ENCODE peak calls at places on chromosomes 2 and 18, in six cellular contexts. One of them, this sample, is unnamed.

GRCh38 chr2:143674055-143674454 is 544.8 kb downstream of the ARHGAP15 start:
- DNase-seq in AG04449: no peak
- DNase-seq in tibial nerve: no peak
- DNase-seq in body of pancreas: no peak
- DNase-seq in right atrium auricular region: no peak
- DNase-seq in choroid plexus epithelial cell: no peak
- DNase-seq in this sample: no peak

GRCh38 chr2:20668871-20669475 is 2.0 kb downstream of the GDF7 start:
- DNase-seq in AG04449: no peak
- DNase-seq in tibial nerve: no peak
- DNase-seq in body of pancreas: no peak
- DNase-seq in right atrium auricular region: no peak
- DNase-seq in choroid plexus epithelial cell: no peak
- DNase-seq in this sample: no peak

GRCh38 chr2:227414846-227415245 is 27.1 kb upstream of the SCYGR1 start:
- DNase-seq in AG04449: no peak
- DNase-seq in tibial nerve: no peak
- DNase-seq in body of pancreas: no peak
- DNase-seq in right atrium auricular region: peak
- DNase-seq in choroid plexus epithelial cell: peak
- DNase-seq in this sample: peak

GRCh38 chr2:167127135-167127534 is 238.9 kb downstream of the XIRP2 start:
- DNase-seq in AG04449: no peak
- DNase-seq in tibial nerve: peak
- DNase-seq in body of pancreas: no peak
- DNase-seq in right atrium auricular region: no peak
- DNase-seq in choroid plexus epithelial cell: peak
- DNase-seq in this sample: peak

GRCh38 chr2:36357506-36358316 is 2.1 kb downstream of the CRIM1 start:
- DNase-seq in AG04449: no peak
- DNase-seq in tibial nerve: peak
- DNase-seq in body of pancreas: no peak
- DNase-seq in right atrium auricular region: no peak
- DNase-seq in choroid plexus epithelial cell: peak
- DNase-seq in this sample: peak

GRCh38 chr2:40386177-40386576 is 65.7 kb downstream of the SLC8A1 start:
- DNase-seq in AG04449: no peak
- DNase-seq in tibial nerve: no peak
- DNase-seq in body of pancreas: no peak
- DNase-seq in right atrium auricular region: no peak
- DNase-seq in choroid plexus epithelial cell: no peak
- DNase-seq in this sample: no peak

GRCh38 chr18:74778191-74778847 is 180.6 kb downstream of the ZNF407 start:
- DNase-seq in AG04449: no peak
- DNase-seq in tibial nerve: no peak
- DNase-seq in body of pancreas: no peak
- DNase-seq in right atrium auricular region: no peak
- DNase-seq in choroid plexus epithelial cell: peak
- DNase-seq in this sample: peak

GRCh38 chr2:73985318-73986084 is 791 bp downstream of the TET3 start:
- DNase-seq in AG04449: no peak
- DNase-seq in tibial nerve: peak
- DNase-seq in body of pancreas: peak
- DNase-seq in right atrium auricular region: no peak
- DNase-seq in choroid plexus epithelial cell: no peak
- DNase-seq in this sample: no peak

GRCh38 chr2:216339456-216340279 is 32.6 kb downstream of the MARCHF4 start:
- DNase-seq in AG04449: no peak
- DNase-seq in tibial nerve: no peak
- DNase-seq in body of pancreas: no peak
- DNase-seq in right atrium auricular region: no peak
- DNase-seq in choroid plexus epithelial cell: peak
- DNase-seq in this sample: peak

GRCh38 chr2:235468978-235469694 is 24.7 kb upstream of the AGAP1 start:
- DNase-seq in AG04449: peak
- DNase-seq in tibial nerve: peak
- DNase-seq in body of pancreas: peak
- DNase-seq in right atrium auricular region: peak
- DNase-seq in choroid plexus epithelial cell: peak
- DNase-seq in this sample: peak

GRCh38 chr2:11343626-11344341 is 652 bp downstream of the ROCK2 start:
- DNase-seq in AG04449: no peak
- DNase-seq in tibial nerve: peak
- DNase-seq in body of pancreas: peak
- DNase-seq in right atrium auricular region: no peak
- DNase-seq in choroid plexus epithelial cell: no peak
- DNase-seq in this sample: peak

GRCh38 chr2:199356412-199356811 is 101.3 kb downstream of the SATB2 start:
- DNase-seq in AG04449: no peak
- DNase-seq in tibial nerve: no peak
- DNase-seq in body of pancreas: no peak
- DNase-seq in right atrium auricular region: no peak
- DNase-seq in choroid plexus epithelial cell: no peak
- DNase-seq in this sample: no peak

GRCh38 chr2:69278366-69278765 is 108.7 kb downstream of the GFPT1 start:
- DNase-seq in AG04449: no peak
- DNase-seq in tibial nerve: no peak
- DNase-seq in body of pancreas: no peak
- DNase-seq in right atrium auricular region: no peak
- DNase-seq in choroid plexus epithelial cell: peak
- DNase-seq in this sample: no peak

GRCh38 chr2:25257931-25258771 is 83.6 kb downstream of the DNMT3A start:
- DNase-seq in AG04449: no peak
- DNase-seq in tibial nerve: no peak
- DNase-seq in body of pancreas: no peak
- DNase-seq in right atrium auricular region: no peak
- DNase-seq in choroid plexus epithelial cell: no peak
- DNase-seq in this sample: no peak

GRCh38 chr2:30224147-30224546 is 7.2 kb upstream of the LBH start:
- DNase-seq in AG04449: no peak
- DNase-seq in tibial nerve: no peak
- DNase-seq in body of pancreas: no peak
- DNase-seq in right atrium auricular region: peak
- DNase-seq in choroid plexus epithelial cell: no peak
- DNase-seq in this sample: no peak

GRCh38 chr2:223046470-223047053 is 5.4 kb upstream of the KCNE4 start:
- DNase-seq in AG04449: no peak
- DNase-seq in tibial nerve: no peak
- DNase-seq in body of pancreas: no peak
- DNase-seq in right atrium auricular region: no peak
- DNase-seq in choroid plexus epithelial cell: no peak
- DNase-seq in this sample: peak

GRCh38 chr2:47310801-47311560 is 92.0 kb upstream of the MSH2 start:
- DNase-seq in AG04449: no peak
- DNase-seq in tibial nerve: no peak
- DNase-seq in body of pancreas: peak
- DNase-seq in right atrium auricular region: no peak
- DNase-seq in choroid plexus epithelial cell: no peak
- DNase-seq in this sample: no peak

GRCh38 chr2:9106338-9107167 is 100.1 kb upstream of the ASAP2 start:
- DNase-seq in AG04449: no peak
- DNase-seq in tibial nerve: no peak
- DNase-seq in body of pancreas: no peak
- DNase-seq in right atrium auricular region: no peak
- DNase-seq in choroid plexus epithelial cell: no peak
- DNase-seq in this sample: peak

GRCh38 chr2:218831378-218831990 is at the start of gene PRKAG3:
- DNase-seq in AG04449: no peak
- DNase-seq in tibial nerve: no peak
- DNase-seq in body of pancreas: no peak
- DNase-seq in right atrium auricular region: no peak
- DNase-seq in choroid plexus epithelial cell: no peak
- DNase-seq in this sample: peak

GRCh38 chr2:67982956-67983355 is 79.8 kb downstream of the C1D start:
- DNase-seq in AG04449: peak
- DNase-seq in tibial nerve: no peak
- DNase-seq in body of pancreas: no peak
- DNase-seq in right atrium auricular region: no peak
- DNase-seq in choroid plexus epithelial cell: no peak
- DNase-seq in this sample: peak

GRCh38 chr2:165621086-165621560 is 151.6 kb downstream of the CSRNP3 start:
- DNase-seq in AG04449: no peak
- DNase-seq in tibial nerve: no peak
- DNase-seq in body of pancreas: no peak
- DNase-seq in right atrium auricular region: no peak
- DNase-seq in choroid plexus epithelial cell: peak
- DNase-seq in this sample: peak

GRCh38 chr18:42758851-42759250 is 356.6 kb downstream of the RIT2 start:
- DNase-seq in AG04449: no peak
- DNase-seq in tibial nerve: no peak
- DNase-seq in body of pancreas: no peak
- DNase-seq in right atrium auricular region: no peak
- DNase-seq in choroid plexus epithelial cell: no peak
- DNase-seq in this sample: peak

GRCh38 chr2:61218076-61218816 is 56.3 kb downstream of the C2orf74 start:
- DNase-seq in AG04449: no peak
- DNase-seq in tibial nerve: no peak
- DNase-seq in body of pancreas: no peak
- DNase-seq in right atrium auricular region: no peak
- DNase-seq in choroid plexus epithelial cell: no peak
- DNase-seq in this sample: no peak

DNA sequence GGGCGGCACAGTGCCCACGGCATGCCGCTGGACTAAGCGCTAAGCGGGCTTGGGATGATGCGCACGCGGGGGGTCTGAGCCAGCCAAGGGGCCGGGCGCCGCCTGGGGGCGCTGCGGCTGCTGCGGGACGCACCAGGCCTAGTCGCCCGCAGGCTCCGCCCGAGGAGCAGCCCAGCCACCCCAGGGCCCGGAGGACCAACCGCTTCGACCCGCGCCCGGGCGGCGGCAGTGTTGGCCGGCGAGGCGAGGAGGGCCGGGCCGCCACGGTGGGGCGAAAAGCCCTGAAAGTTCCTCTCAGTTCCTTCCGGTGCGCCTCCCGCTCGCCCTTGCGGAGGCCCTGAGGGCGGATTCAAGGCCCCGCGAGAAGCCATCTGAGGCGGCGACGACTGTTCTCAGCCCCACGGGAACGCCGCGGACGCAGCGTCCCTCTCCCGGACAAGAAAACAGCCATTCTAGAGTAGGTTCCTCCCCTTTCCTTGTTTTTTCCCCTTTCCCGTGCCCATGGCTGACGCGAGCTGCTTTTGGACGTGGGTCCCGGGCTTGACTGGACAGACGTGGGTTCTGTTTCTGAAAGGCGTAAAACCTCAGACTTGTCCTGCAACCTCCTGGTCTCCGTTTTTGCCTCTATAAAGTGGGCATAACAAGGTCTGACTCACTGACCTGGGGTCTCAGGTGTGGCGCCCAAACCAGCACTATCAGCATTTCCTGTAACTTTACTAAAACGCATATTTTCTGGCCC is at the start of gene ANKAR:
- DNase-seq in AG04449: peak
- DNase-seq in tibial nerve: peak
- DNase-seq in body of pancreas: peak
- DNase-seq in right atrium auricular region: peak
- DNase-seq in choroid plexus epithelial cell: peak
- DNase-seq in this sample: peak
- TF ChIP-seq CTCF in AG04449: peak
- TF ChIP-seq CTCF in tibial nerve: peak
- TF ChIP-seq CTCF in body of pancreas: peak
- TF ChIP-seq CTCF in right atrium auricular region: peak
- TF ChIP-seq CTCF in choroid plexus epithelial cell: peak
- TF ChIP-seq CTCF in this sample: peak

DNA sequence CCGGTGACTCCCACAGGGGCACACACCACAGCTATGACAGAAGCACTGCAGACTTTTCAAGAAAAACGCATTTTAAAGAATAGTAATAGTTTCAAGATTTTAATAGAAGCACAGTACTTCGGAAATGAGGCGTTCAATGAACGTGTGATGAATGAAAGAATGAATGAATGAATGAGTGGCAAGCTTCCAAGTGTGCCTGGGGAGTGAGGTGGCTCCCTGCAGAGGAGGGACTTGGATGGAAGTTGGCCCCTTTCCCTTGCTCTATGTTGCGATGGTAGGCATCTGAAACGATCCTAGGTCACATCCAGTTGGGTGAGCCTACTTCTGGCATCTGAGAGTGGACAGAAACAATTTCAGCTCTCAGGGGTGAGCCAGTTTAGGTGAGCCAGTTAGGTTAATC is 65.6 kb downstream of the NCKAP5 start:
- DNase-seq in AG04449: no peak
- DNase-seq in tibial nerve: no peak
- DNase-seq in body of pancreas: no peak
- DNase-seq in right atrium auricular region: no peak
- DNase-seq in choroid plexus epithelial cell: no peak
- DNase-seq in this sample: no peak
- H3K4me3 ChIP-seq in AG04449: no peak
- H3K4me3 ChIP-seq in tibial nerve: no peak
- H3K4me3 ChIP-seq in body of pancreas: no peak
- H3K4me3 ChIP-seq in right atrium auricular region: no peak
- H3K4me3 ChIP-seq in choroid plexus epithelial cell: no peak
- H3K4me3 ChIP-seq in this sample: no peak

DNA sequence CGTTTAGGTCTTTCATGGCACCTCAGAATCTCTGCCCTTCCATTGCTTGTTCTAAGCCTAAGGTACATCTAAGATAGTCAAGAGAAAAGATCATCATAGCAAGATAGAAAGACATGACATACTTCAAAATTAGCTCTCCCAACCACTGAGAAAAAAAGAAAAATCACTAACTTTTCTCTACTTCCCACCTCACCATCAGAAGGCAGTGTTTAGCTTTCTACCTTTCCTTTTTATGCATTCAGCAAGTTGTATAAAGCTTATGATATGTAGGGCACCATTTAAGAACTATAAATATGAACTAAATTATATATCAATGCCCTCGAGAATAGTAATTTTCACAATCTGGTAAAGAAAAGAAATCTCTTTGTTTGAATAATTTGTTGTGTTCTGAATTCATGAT is 331.8 kb upstream of the VWC2L start:
- DNase-seq in AG04449: no peak
- DNase-seq in tibial nerve: no peak
- DNase-seq in body of pancreas: no peak
- DNase-seq in right atrium auricular region: no peak
- DNase-seq in choroid plexus epithelial cell: no peak
- DNase-seq in this sample: no peak
- TF ChIP-seq CTCF in AG04449: peak
- TF ChIP-seq CTCF in tibial nerve: no peak
- TF ChIP-seq CTCF in body of pancreas: no peak
- TF ChIP-seq CTCF in right atrium auricular region: no peak
- TF ChIP-seq CTCF in choroid plexus epithelial cell: no peak
- TF ChIP-seq CTCF in this sample: no peak

GRCh38 chr18:55582325-55582724 is 5.7 kb downstream of the TCF4 start:
- DNase-seq in AG04449: no peak
- DNase-seq in tibial nerve: no peak
- DNase-seq in body of pancreas: no peak
- DNase-seq in right atrium auricular region: no peak
- DNase-seq in choroid plexus epithelial cell: peak
- DNase-seq in this sample: no peak

GRCh38 chr18:55586841-55587240 is 1.2 kb downstream of the TCF4 start:
- DNase-seq in AG04449: no peak
- DNase-seq in tibial nerve: no peak
- DNase-seq in body of pancreas: no peak
- DNase-seq in right atrium auricular region: no peak
- DNase-seq in choroid plexus epithelial cell: peak
- DNase-seq in this sample: peak

GRCh38 chr18:55587341-55588000 is 521 bp downstream of the TCF4 start:
- DNase-seq in AG04449: no peak
- DNase-seq in tibial nerve: peak
- DNase-seq in body of pancreas: no peak
- DNase-seq in right atrium auricular region: no peak
- DNase-seq in choroid plexus epithelial cell: peak
- DNase-seq in this sample: peak

GRCh38 chr18:55585586-55586521 is 2.1 kb downstream of the TCF4 start:
- DNase-seq in AG04449: no peak
- DNase-seq in tibial nerve: no peak
- DNase-seq in body of pancreas: no peak
- DNase-seq in right atrium auricular region: no peak
- DNase-seq in choroid plexus epithelial cell: peak
- DNase-seq in this sample: peak

GRCh38 chr18:55585050-55585449 is 2.9 kb downstream of the TCF4 start:
- DNase-seq in AG04449: no peak
- DNase-seq in tibial nerve: no peak
- DNase-seq in body of pancreas: no peak
- DNase-seq in right atrium auricular region: no peak
- DNase-seq in choroid plexus epithelial cell: peak
- DNase-seq in this sample: peak
- H3K4me3 ChIP-seq in AG04449: peak
- H3K4me3 ChIP-seq in tibial nerve: no peak
- H3K4me3 ChIP-seq in body of pancreas: no peak
- H3K4me3 ChIP-seq in right atrium auricular region: peak
- H3K4me3 ChIP-seq in choroid plexus epithelial cell: no peak
- H3K4me3 ChIP-seq in this sample: peak